ENCODE peak calls at places on chromosomes 4 and X, in six cellular contexts. T is AG04450; Q is foreskin fibroblast; C is CD8-positive, alpha-beta memory T cell; N is astrocyte of the cerebellum; G is spleen. S is an unnamed sample.

GRCh38 chr4:71269241-71269640 is 69.6 kb upstream of the SLC4A4 start:
- DNase-seq in C (no peak), N (no peak), G (no peak), T (no peak), Q (no peak), S (no peak)

GRCh38 chr4:187422655-187423054 is 572.9 kb upstream of the ZFP42 start:
- DNase-seq in G (no peak), C (no peak), N (no peak), T (no peak), Q (no peak), S (no peak)

GRCh38 chrX:72062890-72063289 is 68.8 kb downstream of the RTL5 start:
- DNase-seq in N (no peak), G (no peak), T (no peak), Q (no peak), C (no peak), S (no peak)

GRCh38 chr4:101806914-101807313 is 16.4 kb downstream of the BANK1 start:
- DNase-seq in C (no peak), G (no peak), N (no peak), T (no peak), Q (no peak), S (no peak)

GRCh38 chrX:71107762-71108360 is 1.3 kb upstream of the CXorf65 start:
- DNase-seq in C (no peak), N (no peak), Q (peak), G (peak), T (no peak), S (no peak)

GRCh38 chr4:33395731-33396485 is 2675.7 kb downstream of the PCDH7 start:
- DNase-seq in N (no peak), G (no peak), Q (no peak), C (no peak), T (no peak), S (no peak)

GRCh38 chr4:132642196-132642817 is 506.8 kb upstream of the PCDH10 start:
- DNase-seq in T (peak), G (no peak), N (peak), Q (peak), C (no peak), S (no peak)

GRCh38 chr4:36532670-36533373 is 251.4 kb downstream of the DTHD1 start:
- DNase-seq in C (no peak), N (peak), Q (no peak), T (no peak), G (no peak), S (no peak)

GRCh38 chrX:100368167-100368566 is 41.9 kb downstream of the PCDH19 start:
- DNase-seq in N (no peak), G (no peak), T (no peak), C (no peak), Q (no peak), S (no peak)

GRCh38 chr4:16289872-16290554 is 63.7 kb upstream of the TAPT1 start:
- DNase-seq in G (no peak), C (no peak), T (no peak), N (peak), Q (peak), S (no peak)

GRCh38 chrX:13009844-13010243 is 34.6 kb downstream of the FAM9C start:
- DNase-seq in Q (peak), C (no peak), G (no peak), T (no peak), N (no peak), S (no peak)

GRCh38 chr4:40003986-40004385 is 26.3 kb upstream of the PDS5A start:
- DNase-seq in Q (peak), G (no peak), N (no peak), T (peak), C (no peak), S (no peak)

GRCh38 chr4:41644288-41644914 is 104.1 kb downstream of the PHOX2B start:
- DNase-seq in T (no peak), N (peak), C (no peak), Q (peak), G (no peak), S (no peak)

GRCh38 chrX:72094894-72095293 is 36.8 kb downstream of the RTL5 start:
- DNase-seq in N (no peak), T (no peak), Q (no peak), G (peak), C (peak), S (no peak)

GRCh38 chrX:102154900-102155805 is 624 bp downstream of the BEX5 start:
- DNase-seq in G (peak), T (no peak), N (no peak), C (peak), Q (no peak), S (no peak)

GRCh38 chr4:185096032-185096653 is 46.9 kb upstream of the SLC25A4 start:
- DNase-seq in Q (peak), N (peak), T (no peak), C (no peak), G (no peak), S (no peak)

S was measured in chondrocyte.